ENCODE peak calls at places on chromosomes 2 and 18, in six cellular contexts. R is transverse colon, H is brain microvascular endothelial cell, Z is spleen, A is sigmoid colon, M is mucosa of descending colon. D is an unnamed sample. For H3K36me3, the result is how much of the 10 kb centered on the place peaks cover.

GRCh38 chr2:12107849-12108420 is 361.5 kb downstream of the LPIN1 start:
- DNase-seq in M (no peak), Z (no peak), R (no peak), H (peak), A (no peak), D (no peak)

GRCh38 chr2:142722569-142722968 is 154.9 kb upstream of the KYNU start:
- DNase-seq in M (no peak), R (no peak), H (no peak), Z (no peak), A (no peak), D (no peak)

GRCh38 chr2:177147834-177148233 is 64.8 kb upstream of the HNRNPA3 start:
- DNase-seq in M (no peak), Z (no peak), H (no peak), A (no peak), R (no peak), D (no peak)

GRCh38 chr2:121272596-121272995 is 12.4 kb downstream of the TFCP2L1 start:
- DNase-seq in Z (no peak), A (peak), M (no peak), R (no peak), H (no peak), D (no peak)

GRCh38 chr2:220891405-220891804 is 680.7 kb downstream of the EPHA4 start:
- DNase-seq in Z (no peak), M (no peak), R (no peak), H (peak), A (no peak), D (peak)

GRCh38 chr2:71069376-71069775 is 928 bp downstream of the NAGK start:
- DNase-seq in H (peak), R (no peak), A (peak), Z (peak), M (no peak), D (no peak)

GRCh38 chr18:54928236-54928635 is 31.0 kb downstream of the CCDC68 start:
- DNase-seq in Z (no peak), H (no peak), A (no peak), M (no peak), R (no peak), D (no peak)

GRCh38 chr2:237732790-237733349 is 65.7 kb upstream of the RBM44 start:
- DNase-seq in M (no peak), H (no peak), A (peak), Z (no peak), R (no peak), D (peak)

GRCh38 chr2:225556461-225556860 is 157.0 kb downstream of the NYAP2 start:
- DNase-seq in R (no peak), A (no peak), Z (no peak), M (peak), H (no peak), D (no peak)

GRCh38 chr2:32743480-32744236 is 115.8 kb downstream of the TTC27 start:
- DNase-seq in M (no peak), Z (no peak), A (no peak), H (no peak), R (no peak), D (no peak)

GRCh38 chr2:120875431-120875830 is 139.8 kb downstream of the GLI2 start:
- DNase-seq in Z (no peak), R (no peak), A (no peak), H (no peak), M (peak), D (no peak)

GRCh38 chr2:69777778-69778089 is 35.8 kb downstream of the ANXA4 start:
- DNase-seq in A (no peak), M (no peak), H (no peak), Z (no peak), R (no peak), D (no peak)

GRCh38 chr18:11178951-11179549 is 29.7 kb upstream of the PIEZO2 start:
- DNase-seq in H (no peak), A (no peak), Z (no peak), M (no peak), R (no peak), D (no peak)

GRCh38 chr18:50401334-50401733 is 26.5 kb downstream of the SKA1 start:
- DNase-seq in M (no peak), A (no peak), R (no peak), H (no peak), Z (no peak), D (no peak)

GRCh38 chr2:177796644-177797415 is 275.7 kb downstream of the PDE11A start:
- DNase-seq in Z (no peak), M (no peak), A (no peak), H (no peak), R (no peak), D (no peak)

GRCh38 chr18:54257015-54257414 is 12.3 kb upstream of the POLI start:
- DNase-seq in M (no peak), Z (no peak), R (no peak), H (no peak), A (no peak), D (no peak)

GRCh38 chr2:120175000-120175581 is 48.1 kb downstream of the TMEM185B start:
- DNase-seq in Z (no peak), H (peak), M (peak), A (no peak), R (no peak), D (no peak)

GRCh38 chr2:8582191-8582849 is 99.5 kb upstream of the ID2 start:
- DNase-seq in M (no peak), R (no peak), H (no peak), Z (no peak), A (no peak), D (no peak)

GRCh38 chr2:180385601-180386201 is 378.6 kb upstream of the CWC22 start:
- DNase-seq in R (no peak), M (no peak), Z (no peak), H (peak), A (no peak), D (no peak)

GRCh38 chr18:6607348-6607747 is 122.2 kb upstream of the ARHGAP28 start:
- DNase-seq in H (no peak), M (no peak), A (no peak), R (no peak), Z (no peak), D (no peak)

GRCh38 chr2:144211826-144212225 is 308.1 kb downstream of the ZEB2 start:
- DNase-seq in A (no peak), Z (no peak), M (no peak), H (no peak), R (no peak), D (no peak)

GRCh38 chr2:195404650-195405049 is 252.4 kb upstream of the SLC39A10 start:
- DNase-seq in M (no peak), R (no peak), H (no peak), A (no peak), Z (no peak), D (no peak)

GRCh38 chr2:95051636-95052035 is 26.1 kb downstream of the MAL start:
- DNase-seq in H (no peak), R (no peak), M (no peak), Z (peak), A (peak), D (no peak)

GRCh38 chr18:10122116-10122515 is 208.3 kb downstream of the VAPA start:
- DNase-seq in M (no peak), Z (no peak), R (no peak), H (peak), A (no peak), D (no peak)

GRCh38 chr2:9736008-9736407 is 105.2 kb upstream of the YWHAQ start:
- DNase-seq in Z (no peak), R (no peak), M (no peak), H (no peak), A (no peak), D (no peak)

GRCh38 chr2:115427436-115427835 is 985.0 kb downstream of the DPP10 start:
- DNase-seq in R (no peak), H (no peak), M (no peak), A (no peak), Z (no peak), D (peak)

GRCh38 chr2:71306762-71307161 is 24.8 kb upstream of the ZNF638 start:
- DNase-seq in H (peak), Z (no peak), R (no peak), A (no peak), M (no peak), D (no peak)

GRCh38 chr2:171318463-171318934 is 115.3 kb downstream of the METTL8 start:
- DNase-seq in R (peak), A (peak), M (peak), H (no peak), Z (no peak), D (peak)

GRCh38 chr2:149575277-149575676 is 12.3 kb downstream of the MMADHC start:
- DNase-seq in H (no peak), M (no peak), A (no peak), R (no peak), Z (no peak), D (no peak)

GRCh38 chr2:149577269-149577668 is 10.3 kb downstream of the MMADHC start:
- DNase-seq in A (no peak), M (no peak), R (no peak), H (no peak), Z (no peak), D (no peak)

GRCh38 chr2:149585317-149585885 is 2.2 kb downstream of the MMADHC start:
- DNase-seq in H (no peak), Z (no peak), R (no peak), A (no peak), M (no peak), D (no peak)

GRCh38 chr2:149575742-149576141 is 11.8 kb downstream of the MMADHC start:
- DNase-seq in A (no peak), H (no peak), Z (no peak), R (no peak), M (no peak), D (no peak)

GRCh38 chr2:149579972-149580882 is 7.3 kb downstream of the MMADHC start:
- DNase-seq in A (no peak), R (no peak), H (peak), M (no peak), Z (no peak), D (no peak)
- H3K36me3 ChIP-seq in A (under half), R (under half), H (half or more), M (under half), Z (half or more), D (half or more)

GRCh38 chr18:62324355-62324828 is 718 bp upstream of the TNFRSF11A start:
- DNase-seq in M (no peak), Z (no peak), A (no peak), R (no peak), H (no peak), D (peak)

GRCh38 chr18:62325806-62326645 is 916 bp downstream of the TNFRSF11A start:
- DNase-seq in R (peak), A (no peak), H (no peak), Z (peak), M (no peak), D (peak)

GRCh38 chr18:62326646-62327348 is 1.7 kb downstream of the TNFRSF11A start:
- DNase-seq in Z (no peak), R (no peak), A (no peak), M (no peak), H (no peak), D (peak)

GRCh38 chr18:62324917-62325805 is at the start of gene TNFRSF11A:
- DNase-seq in H (no peak), A (no peak), Z (peak), R (peak), M (peak), D (peak)

GRCh38 chr18:62323483-62324354 is 1.4 kb upstream of the TNFRSF11A start:
- DNase-seq in A (no peak), M (no peak), H (no peak), Z (no peak), R (no peak), D (no peak)
- H3K4me3 ChIP-seq in A (no peak), M (no peak), H (no peak), Z (no peak), R (no peak), D (peak)

DNA sequence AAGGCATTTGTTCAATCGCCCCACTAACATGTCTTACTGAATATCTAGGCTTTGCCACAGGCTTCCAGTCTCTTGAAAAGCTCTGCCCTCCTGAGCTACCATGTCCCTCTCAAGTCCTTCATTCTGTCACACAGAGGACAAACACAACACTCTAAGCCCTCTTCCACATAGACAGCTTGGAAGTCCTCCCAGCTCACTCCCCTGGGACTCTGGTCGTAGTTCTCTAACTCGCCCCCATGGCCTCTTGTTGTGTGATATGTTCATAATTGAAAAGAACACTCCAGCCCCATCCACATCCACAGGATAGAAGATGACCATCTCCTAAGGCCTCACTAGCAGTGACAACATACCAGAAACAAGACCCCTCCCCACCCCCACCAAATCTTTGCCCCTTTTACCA is 37.9 kb downstream of the BUB1 start:
- DNase-seq in R (no peak), Z (no peak), M (no peak), H (no peak), A (no peak), D (no peak)
- H3K36me3 ChIP-seq in R (under half), Z (under half), M (under half), H (under half), A (under half), D (half or more)

DNA sequence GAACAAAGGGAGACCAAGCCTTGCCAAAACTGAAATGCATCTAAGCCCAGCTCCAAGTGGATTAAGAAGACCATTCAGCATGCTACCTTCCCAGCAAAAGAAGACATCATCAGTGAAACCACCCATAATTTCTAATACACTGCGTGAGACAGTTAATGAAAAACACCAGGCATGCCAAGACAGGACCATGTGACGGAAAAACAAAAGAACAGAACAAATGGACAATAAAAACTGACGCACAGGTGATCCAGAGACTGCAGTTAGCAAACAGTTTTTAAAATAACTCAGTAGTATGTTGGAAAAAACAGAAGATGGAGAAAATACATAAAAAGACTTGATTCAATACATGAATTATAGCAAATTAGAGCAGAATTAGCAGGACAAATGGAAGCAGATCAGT is 15.3 kb downstream of the FAM168B start:
- DNase-seq in A (no peak), H (no peak), R (no peak), M (no peak), Z (no peak), D (no peak)
- H3K4me3 ChIP-seq in A (no peak), H (no peak), R (no peak), M (no peak), Z (no peak), D (no peak)

GRCh38 chr18:65941482-65941881 is 190.7 kb downstream of the CDH7 start:
- DNase-seq in M (no peak), R (no peak), H (no peak), A (no peak), Z (no peak), D (no peak)
- H3K36me3 ChIP-seq in M (under half), R (under half), H (under half), A (under half), Z (under half), D (under half)

GRCh38 chr2:215598376-215598975 is 162.6 kb upstream of the FN1 start:
- DNase-seq in R (no peak), M (no peak), Z (no peak), H (peak), A (no peak), D (no peak)
- H3K4me3 ChIP-seq in R (no peak), M (no peak), Z (no peak), H (no peak), A (no peak), D (no peak)

GRCh38 chr2:117931978-117932377 is 81.9 kb downstream of the CCDC93 start:
- DNase-seq in H (no peak), R (no peak), Z (no peak), M (no peak), A (no peak), D (no peak)
- H3K36me3 ChIP-seq in H (half or more), R (half or more), Z (half or more), M (under half), A (half or more), D (half or more)